ENCODE peak calls at places on chromosomes 13 and 19, in five cellular contexts. Z is Peyer's patch, Q is stomach, J is NB4, U is adrenal gland. L is an unnamed sample.

GRCh38 chr19:34232566-34233481 is 21.5 kb upstream of the GARRE1 start:
- DNase-seq in Z (no peak), Q (no peak), J (peak; percentile 11), U (peak; percentile 51), L (peak; percentile 39)

GRCh38 chr19:17479325-17479791 is 9.0 kb downstream of the SLC27A1 start:
- DNase-seq in Z (no peak), Q (no peak), J (peak; percentile 61), U (no peak), L (no peak)

GRCh38 chr13:91533354-91533753 is 134.9 kb downstream of the GPC5 start:
- DNase-seq in Z (no peak), Q (no peak), J (no peak), U (no peak), L (no peak)

GRCh38 chr19:42313096-42313839 is at the start of gene TMEM145:
- DNase-seq in Z (peak; percentile 24), Q (peak; percentile 56), J (peak; percentile 55), U (no peak), L (no peak)

GRCh38 chr13:76783798-76784197 is 102.4 kb downstream of the KCTD12 start:
- DNase-seq in Z (no peak), Q (no peak), J (no peak), U (no peak), L (no peak)

GRCh38 chr19:17281391-17282304 is at the start of gene ANKLE1:
- DNase-seq in Z (peak; percentile 54), Q (peak; percentile 32), J (peak; percentile 89), U (no peak), L (no peak)

GRCh38 chr19:29636553-29637325 is 28.5 kb upstream of the PLEKHF1 start:
- DNase-seq in Z (no peak), Q (no peak), J (no peak), U (no peak), L (no peak)

GRCh38 chr19:30146346-30146745 is 204.3 kb downstream of the URI1 start:
- DNase-seq in Z (no peak), Q (no peak), J (no peak), U (no peak), L (no peak)

GRCh38 chr13:113398963-113399754 is 35.2 kb upstream of the GRTP1 start:
- DNase-seq in Z (no peak), Q (no peak), J (no peak), U (no peak), L (peak; percentile 82)

GRCh38 chr19:2253106-2254051 is 2.8 kb downstream of the JSRP1 start:
- DNase-seq in Z (peak; percentile 63), Q (no peak), J (peak; percentile 76), U (no peak), L (no peak)

GRCh38 chr13:36764957-36765356 is 54.1 kb upstream of the RFXAP start:
- DNase-seq in Z (no peak), Q (no peak), J (no peak), U (no peak), L (no peak)

GRCh38 chr13:71033026-71033425 is 834.0 kb downstream of the DACH1 start:
- DNase-seq in Z (no peak), Q (no peak), J (no peak), U (no peak), L (no peak)

DNA sequence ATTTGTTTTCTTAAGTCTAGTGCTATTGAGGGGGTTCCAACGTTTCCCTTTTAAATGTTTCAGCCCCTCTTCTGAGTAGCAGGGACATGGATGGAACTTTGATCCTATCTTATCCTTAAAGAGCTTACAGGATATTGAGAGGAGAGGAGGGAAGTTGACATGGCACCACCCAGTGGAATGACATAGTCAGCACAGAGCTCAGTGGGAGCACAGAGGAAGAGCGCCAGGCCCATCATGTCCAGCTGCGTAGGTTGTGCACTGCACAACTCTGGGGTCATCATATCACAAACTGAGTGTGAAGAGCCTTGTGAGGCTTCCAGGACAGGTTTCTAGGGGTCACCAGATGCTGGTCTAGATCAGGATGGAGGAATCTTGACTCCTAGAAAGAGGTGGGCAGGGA is 4.6 kb upstream of the CDC42EP5 start:
- DNase-seq in Z (no peak), Q (no peak), J (no peak), U (no peak), L (no peak)
- TF ChIP-seq CTCF in Z (no peak), Q (no peak), J (no peak), U (peak; percentile 8), L (no peak)

DNA sequence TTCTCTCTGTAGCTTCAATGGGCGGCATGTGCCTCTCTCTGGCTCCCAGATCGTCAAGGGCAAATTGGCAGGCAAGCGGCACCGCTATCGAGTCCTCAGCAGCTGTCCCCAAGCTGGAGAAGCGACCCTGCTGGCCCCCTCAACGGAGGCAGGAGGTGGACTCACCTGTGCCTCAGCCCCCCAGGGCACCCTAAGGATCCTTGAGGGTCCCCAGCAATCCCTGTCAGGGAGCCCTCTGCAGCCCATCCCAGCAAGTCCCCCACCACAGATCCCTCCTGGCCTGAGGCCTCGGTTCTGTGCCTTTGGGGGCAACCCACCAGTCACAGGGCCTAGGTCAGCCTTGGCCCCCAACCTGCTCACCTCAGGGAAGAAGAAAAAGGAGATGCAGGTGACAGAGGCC is 1.7 kb downstream of the POLR1G start:
- DNase-seq in Z (no peak), Q (no peak), J (no peak), U (no peak), L (no peak)
- TF ChIP-seq POLR2A in Z (no peak), Q (no peak), J (no peak), U (no peak), L (no peak)

DNA sequence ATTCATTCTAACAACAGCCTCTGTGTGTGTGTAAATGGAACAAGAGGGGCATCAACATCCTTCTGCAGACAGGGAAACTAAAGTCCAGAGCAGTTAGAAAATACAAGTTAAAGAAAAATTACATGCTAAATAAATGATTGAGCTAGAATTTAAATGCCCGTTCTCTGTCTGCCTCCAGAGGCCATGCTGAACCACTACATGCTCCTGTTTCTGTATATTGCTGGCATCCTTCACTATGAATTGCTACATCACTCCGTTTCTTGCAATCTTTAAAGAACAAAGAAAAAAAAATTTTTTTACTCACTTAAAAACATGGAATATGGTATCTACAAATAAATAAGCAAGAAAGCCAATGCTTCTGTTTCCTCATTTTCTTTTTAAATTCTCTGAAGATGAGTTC is 47.9 kb downstream of the DCT start:
- DNase-seq in Z (no peak), Q (no peak), J (no peak), U (no peak), L (no peak)
- TF ChIP-seq CTCF in Z (no peak), Q (no peak), J (no peak), U (no peak), L (no peak)

GRCh38 chr19:40690050-40690698 is at the start of gene NUMBL:
- DNase-seq in Z (no peak), Q (no peak), J (no peak), U (no peak), L (no peak)
- TF ChIP-seq POLR2A in Z (no peak), Q (no peak), J (no peak), U (no peak), L (no peak)

GRCh38 chr13:96994030-96994848 is at the start of gene OXGR1:
- DNase-seq in Z (no peak), Q (no peak), J (no peak), U (no peak), L (no peak)
- TF ChIP-seq CTCF in Z (no peak), Q (no peak), J (no peak), U (no peak), L (no peak)

GRCh38 chr19:38409631-38410133 is 6.8 kb downstream of the FAM98C start:
- DNase-seq in Z (no peak), Q (no peak), J (no peak), U (no peak), L (no peak)
- TF ChIP-seq POLR2A in Z (no peak), Q (no peak), J (no peak), U (no peak), L (no peak)

GRCh38 chr13:60369242-60369641 is 27.8 kb upstream of the TDRD3 start:
- DNase-seq in Z (no peak), Q (no peak), J (no peak), U (no peak), L (no peak)
- TF ChIP-seq CTCF in Z (peak; percentile 42), Q (no peak), J (no peak), U (peak; percentile 31), L (no peak)

GRCh38 chr19:47494729-47495128 is 10.7 kb upstream of the KPTN start:
- DNase-seq in Z (no peak), Q (no peak), J (no peak), U (no peak), L (no peak)

GRCh38 chr19:47492137-47492533 is 8.1 kb upstream of the KPTN start:
- DNase-seq in Z (no peak), Q (no peak), J (no peak), U (no peak), L (no peak)

GRCh38 chr19:47492571-47493377 is 8.8 kb upstream of the KPTN start:
- DNase-seq in Z (no peak), Q (no peak), J (no peak), U (no peak), L (no peak)

GRCh38 chr19:47494211-47494547 is 10.2 kb upstream of the KPTN start:
- DNase-seq in Z (no peak), Q (no peak), J (no peak), U (no peak), L (no peak)

GRCh38 chr19:47493378-47494210 is 9.6 kb upstream of the KPTN start:
- DNase-seq in Z (no peak), Q (no peak), J (no peak), U (no peak), L (no peak)
- TF ChIP-seq POLR2A in Z (no peak), Q (no peak), J (no peak), U (no peak), L (no peak)

GRCh38 chr13:20869540-20869939 is 33.0 kb downstream of the XPO4 start:
- DNase-seq in Z (no peak), Q (no peak), J (no peak), U (no peak), L (no peak)
- TF ChIP-seq CTCF in Z (no peak), Q (no peak), J (no peak), U (peak; percentile 31), L (no peak)